ENCODE peak calls at places on chromosomes 11 and 22, in five cellular contexts. O is EL; B is stimulated activated CD4-positive, alpha-beta T cell treated with anti-CD3 and anti-CD28 coated beads, Interleukin-4, amount 100 ng/mL, for 4 hours; M is ELR; A is activated naive CD4-positive, alpha-beta T cell. T is an unnamed sample.

GRCh38 chr11:79080506-79080905 is 360.3 kb downstream of the TENM4 start:
- DNase-seq in M (no peak), A (no peak), O (peak), B (no peak), T (no peak)

GRCh38 chr11:96257972-96258951 is 84.7 kb downstream of the MAML2 start:
- DNase-seq in B (peak), A (no peak), O (peak), M (peak), T (no peak)

GRCh38 chr11:45337583-45338360 is 51.6 kb upstream of the SYT13 start:
- DNase-seq in O (no peak), A (no peak), B (no peak), M (no peak), T (no peak)

GRCh38 chr22:45091254-45091854 is 72.4 kb upstream of the NUP50 start:
- DNase-seq in M (no peak), B (no peak), A (no peak), O (no peak), T (no peak)

GRCh38 chr11:1486054-1486825 is at the start of gene MOB2:
- DNase-seq in A (no peak), O (no peak), M (no peak), B (no peak), T (no peak)

GRCh38 chr22:38335077-38335476 is 17.8 kb upstream of the CSNK1E start:
- DNase-seq in B (no peak), M (peak), A (no peak), O (peak), T (no peak)

GRCh38 chr11:128859563-128860441 is 7.3 kb downstream of the KCNJ1 start:
- DNase-seq in A (peak), M (peak), O (no peak), B (peak), T (no peak)

GRCh38 chr11:114340311-114341131 is 44.3 kb downstream of the NNMT start:
- DNase-seq in M (peak), O (peak), A (no peak), B (peak), T (no peak)

GRCh38 chr22:19645391-19645790 is 68.9 kb upstream of the SEPTIN5 start:
- DNase-seq in A (no peak), B (no peak), O (no peak), M (no peak), T (no peak)

GRCh38 chr22:48599346-48599745 is 1228.3 kb downstream of the BRD1 start:
- DNase-seq in O (no peak), M (no peak), B (no peak), A (no peak), T (no peak)

GRCh38 chr11:48307760-48308386 is 1.9 kb downstream of the OR4S1 start:
- DNase-seq in M (peak), O (peak), A (no peak), B (peak), T (no peak)

GRCh38 chr11:15775797-15776196 is 580.5 kb downstream of the SOX6 start:
- DNase-seq in O (no peak), B (no peak), A (no peak), M (no peak), T (no peak)

GRCh38 chr22:44879301-44879680 is 126.9 kb downstream of the ARHGAP8 start:
- DNase-seq in M (no peak), A (no peak), B (no peak), O (no peak), T (no peak)

GRCh38 chr11:91296628-91297027 is 928.0 kb upstream of the FAT3 start:
- DNase-seq in A (no peak), B (no peak), O (no peak), M (peak), T (no peak)

GRCh38 chr11:110389946-110390345 is 39.8 kb upstream of the FDX1 start:
- DNase-seq in M (no peak), O (no peak), B (no peak), A (no peak), T (no peak)

GRCh38 chr11:116563028-116563712 is 209.6 kb downstream of the BUD13 start:
- DNase-seq in O (peak), B (no peak), M (peak), A (no peak), T (no peak)

GRCh38 chr22:26322179-26322905 is 106.7 kb upstream of the ASPHD2 start:
- DNase-seq in A (no peak), M (peak), B (no peak), O (peak), T (no peak)

GRCh38 chr11:134504146-134504905 is 92.3 kb upstream of the B3GAT1 start:
- DNase-seq in B (no peak), M (no peak), A (no peak), O (no peak), T (no peak)

GRCh38 chr11:102807921-102808320 is 10.0 kb upstream of the MMP1 start:
- DNase-seq in O (no peak), B (no peak), M (peak), A (no peak), T (no peak)

GRCh38 chr11:4134844-4135243 is 40.2 kb downstream of the RRM1 start:
- DNase-seq in B (no peak), M (peak), A (no peak), O (peak), T (no peak)

GRCh38 chr11:77119531-77119936 is 8.5 kb upstream of the MYO7A start:
- DNase-seq in M (no peak), A (no peak), O (no peak), B (no peak), T (no peak)

GRCh38 chr11:119909077-119909476 is 180.1 kb upstream of the NECTIN1 start:
- DNase-seq in M (no peak), B (no peak), O (no peak), A (no peak), T (no peak)

GRCh38 chr11:7143908-7144307 is 55.1 kb downstream of the RBMXL2 start:
- DNase-seq in O (peak), A (no peak), M (peak), B (no peak), T (no peak)

GRCh38 chr11:68994161-68994890 is 13.5 kb upstream of the MRGPRD start:
- DNase-seq in A (no peak), M (no peak), O (no peak), B (no peak), T (no peak)

GRCh38 chr22:24160546-24160945 is 20.7 kb upstream of the SUSD2 start:
- DNase-seq in O (no peak), M (no peak), B (no peak), A (no peak), T (no peak)

GRCh38 chr22:27108425-27109114 is 451.2 kb downstream of the MIAT start:
- DNase-seq in O (no peak), B (no peak), M (no peak), A (no peak), T (no peak)

GRCh38 chr11:82494988-82495432 is 238.7 kb downstream of the FAM181B start:
- DNase-seq in M (peak), B (no peak), O (no peak), A (no peak), T (no peak)

GRCh38 chr11:87156970-87157369 is 119.2 kb downstream of the TMEM135 start:
- DNase-seq in A (no peak), B (no peak), M (no peak), O (no peak), T (no peak)

GRCh38 chr22:23781533-23781932 is 5.2 kb upstream of the SMARCB1 start:
- DNase-seq in O (peak), B (no peak), M (peak), A (no peak), T (no peak)

T was measured in SIG-M5.